ENCODE peak calls at places on chromosome 12, in seven cellular contexts. V is SK-N-SH treated with all-trans-retinoic acid at 6 μM for 48 hours; H is activated naive CD8-positive, alpha-beta T cell treated with anti-CD3 and anti-CD28 coated beads, Interleukin-2, amount 10 ng/mL, durations not matched to agents 7 days and 5 days; Z is Right ventricle myocardium superior; W is activated CD8-positive, alpha-beta memory T cell treated with anti-CD3 and anti-CD28 coated beads, Interleukin-2, amount 10 ng/mL, durations not matched to agents 7 days and 5 days; Q is activated CD8-positive, alpha-beta T cell treated with anti-CD3 and anti-CD28 coated beads, Interleukin-2, amount 10 ng/mL, durations not matched to agents 7 days and 5 days; A is left lung. F is an unnamed sample.

GRCh38 chr12:77893918-77894317 is 63.2 kb downstream of the NAV3 start:
- ATAC-seq in V (peak), H (no peak), Z (no peak), W (no peak), Q (no peak), A (no peak), F (no peak)

GRCh38 chr12:121990692-121991603 is 30.7 kb upstream of the BCL7A start:
- ATAC-seq in V (no peak), H (no peak), Z (no peak), W (peak), Q (no peak), A (peak), F (peak)

GRCh38 chr12:32273063-32273521 is 126.3 kb upstream of the FGD4 start:
- ATAC-seq in V (no peak), H (peak), Z (no peak), W (peak), Q (peak), A (no peak), F (no peak)

GRCh38 chr12:52976574-52977071 is 27.7 kb downstream of the KRT18 start:
- ATAC-seq in V (peak), H (no peak), Z (no peak), W (no peak), Q (no peak), A (no peak), F (no peak)

GRCh38 chr12:26700430-26700829 is 132.6 kb downstream of the ITPR2 start:
- ATAC-seq in V (no peak), H (no peak), Z (no peak), W (no peak), Q (no peak), A (no peak), F (no peak)

GRCh38 chr12:27844427-27845090 is 64.5 kb upstream of the MANSC4 start:
- ATAC-seq in V (no peak), H (no peak), Z (peak), W (no peak), Q (no peak), A (peak), F (no peak)

GRCh38 chr12:117587646-117588287 is 226.3 kb upstream of the NOS1 start:
- ATAC-seq in V (peak), H (no peak), Z (peak), W (no peak), Q (no peak), A (peak), F (no peak)

GRCh38 chr12:115473257-115473956 is 789.4 kb upstream of the TBX3 start:
- ATAC-seq in V (no peak), H (no peak), Z (no peak), W (no peak), Q (no peak), A (no peak), F (no peak)

GRCh38 chr12:93563807-93564538 is 8.5 kb upstream of the SOCS2 start:
- ATAC-seq in V (peak), H (peak), Z (no peak), W (peak), Q (peak), A (peak), F (no peak)